ENCODE peak calls at places on chromosome 14, in four cellular contexts. K, G, V and R are unnamed samples.
A peak's percentile ranks its signal among the peaks of the same experiment; 100 is the strongest.

GRCh38 chr14:50303744-50304471 is 8.1 kb downstream of the L2HGDH start:
- DNase-seq in K (no peak), G (peak; percentile 21), V (no peak), R (no peak)

GRCh38 chr14:105532735-105533141 is 6.4 kb downstream of the TMEM121 start:
- DNase-seq in K (no peak), G (peak; percentile 26), V (peak; percentile 31), R (no peak)

GRCh38 chr14:35342160-35343010 is 50.2 kb downstream of the PSMA6 start:
- DNase-seq in K (no peak), G (peak; percentile 70), V (peak; percentile 52), R (peak; percentile 48)

GRCh38 chr14:67526676-67527459 is 6.2 kb upstream of the PLEKHH1 start:
- DNase-seq in K (no peak), G (peak; percentile 68), V (no peak), R (no peak)

GRCh38 chr14:89061696-89062095 is 237.2 kb downstream of the TTC8 start:
- DNase-seq in K (peak; percentile 57), G (no peak), V (no peak), R (no peak)

GRCh38 chr14:78974691-78975090 is 804.5 kb downstream of the NRXN3 start:
- DNase-seq in K (no peak), G (peak; percentile 89), V (no peak), R (no peak)

GRCh38 chr14:23539209-23539866 is 12.2 kb downstream of the ZFHX2 start:
- DNase-seq in K (no peak), G (peak; percentile 42), V (no peak), R (no peak)

GRCh38 chr14:56482306-56482705 is 97.3 kb upstream of the TMEM260 start:
- DNase-seq in K (no peak), G (peak; percentile 40), V (no peak), R (no peak)

GRCh38 chr14:76710093-76711010 is 50.9 kb upstream of the VASH1 start:
- DNase-seq in K (no peak), G (peak; percentile 66), V (no peak), R (no peak)

GRCh38 chr14:50232276-50232642 is 881 bp upstream of the SOS2 start:
- DNase-seq in K (no peak), G (no peak), V (no peak), R (no peak)

GRCh38 chr14:53927171-53927570 is 29.5 kb downstream of the BMP4 start:
- DNase-seq in K (no peak), G (peak; percentile 48), V (no peak), R (peak; percentile 9)

GRCh38 chr14:34548472-34548981 is 9.0 kb upstream of the EAPP start:
- DNase-seq in K (no peak), G (no peak), V (no peak), R (no peak)

GRCh38 chr14:63478437-63478852 is 64.7 kb downstream of the PPP2R5E start:
- DNase-seq in K (no peak), G (no peak), V (no peak), R (no peak)

DNA sequence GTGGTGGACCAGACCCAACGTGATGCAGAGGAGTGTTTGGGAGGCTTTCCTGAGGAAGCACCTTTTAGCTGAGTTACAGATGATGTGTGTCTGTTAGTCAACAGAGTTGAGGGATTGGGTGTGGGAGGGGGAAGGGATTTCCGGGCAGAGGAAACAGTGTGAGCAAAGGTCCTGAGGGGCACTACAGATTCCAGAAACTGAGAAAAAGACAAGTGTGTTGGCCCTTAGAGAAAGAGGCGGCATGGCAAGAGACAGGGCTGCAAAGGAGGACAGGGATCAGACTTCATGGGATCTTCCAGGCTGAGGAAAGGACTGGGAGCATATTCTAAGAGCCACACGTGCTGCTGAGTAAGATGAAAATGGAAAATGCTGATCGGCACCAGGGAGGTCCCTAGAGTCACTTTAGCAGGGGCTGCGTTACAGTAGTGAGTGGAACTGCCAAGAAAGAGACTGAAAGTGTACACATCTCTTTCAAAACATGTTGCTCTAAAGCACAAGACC is 9.4 kb upstream of the RPS6KL1 start:
- DNase-seq in K (no peak), G (peak; percentile 30), V (no peak), R (no peak)
- H3K4me3 ChIP-seq in K (no peak overlapping the region), G (no peak overlapping the region), V (no peak overlapping the region), R (no peak overlapping the region)

GRCh38 chr14:39368261-39368959 is 63.8 kb downstream of the FBXO33 start:
- DNase-seq in K (no peak), G (peak; percentile 85), V (peak; percentile 19), R (peak; percentile 39)

GRCh38 chr14:39364509-39364908 is 67.7 kb downstream of the FBXO33 start:
- DNase-seq in K (no peak), G (no peak), V (no peak), R (no peak)

GRCh38 chr14:39367387-39367751 is 64.9 kb downstream of the FBXO33 start:
- DNase-seq in K (no peak), G (no peak), V (no peak), R (no peak)

GRCh38 chr14:39365354-39365753 is 66.9 kb downstream of the FBXO33 start:
- DNase-seq in K (no peak), G (no peak), V (no peak), R (no peak)

DNA sequence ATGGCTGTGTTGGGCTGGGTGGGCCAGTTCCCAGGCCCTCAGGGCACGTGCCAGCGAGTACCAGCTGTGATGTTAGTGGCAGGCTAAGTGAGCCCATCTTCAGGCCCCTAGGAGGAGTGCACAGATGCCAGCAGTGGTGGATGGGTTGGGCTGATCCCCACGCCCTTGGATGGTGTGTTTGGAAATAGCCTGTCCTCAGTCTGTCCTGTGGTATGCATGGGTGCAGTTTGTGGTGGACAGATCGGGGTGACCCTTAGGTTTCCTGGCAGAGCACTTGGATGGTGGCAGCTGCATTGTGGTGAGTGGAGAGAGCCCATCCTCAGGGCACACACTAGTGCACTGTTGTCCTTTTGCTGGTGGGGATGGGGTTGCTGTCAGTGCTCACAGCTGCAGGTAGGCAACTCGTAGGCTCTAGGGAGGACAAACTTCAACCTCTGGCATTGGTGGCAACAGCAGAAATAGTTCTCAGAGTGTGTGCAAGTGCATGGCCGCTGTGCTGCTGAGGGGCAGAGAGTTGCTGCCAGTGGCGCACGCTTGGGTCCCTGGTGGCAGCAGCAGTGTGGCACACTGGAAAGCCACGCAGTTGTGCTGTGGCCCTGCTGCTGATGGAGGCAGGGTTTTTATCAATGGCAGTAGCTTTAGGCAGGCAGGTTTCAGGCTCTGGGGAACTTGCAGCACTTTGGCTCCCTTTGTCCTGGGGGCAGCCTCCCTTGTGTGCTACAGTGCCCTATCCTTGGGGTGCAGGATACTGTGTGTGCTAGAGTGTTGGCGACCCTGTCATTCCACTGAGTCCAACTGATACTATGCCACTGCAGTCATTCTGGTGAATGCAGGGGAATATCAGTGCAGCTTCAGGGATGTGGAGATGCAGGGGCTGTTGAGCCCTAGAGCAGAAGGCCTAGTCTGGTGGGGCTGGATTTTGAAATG is 65.5 kb downstream of the FBXO33 start:
- DNase-seq in K (no peak), G (no peak), V (no peak), R (no peak)
- H3K4me3 ChIP-seq in K (no peak overlapping the region), G (no peak overlapping the region), V (no peak overlapping the region), R (no peak overlapping the region)

DNA sequence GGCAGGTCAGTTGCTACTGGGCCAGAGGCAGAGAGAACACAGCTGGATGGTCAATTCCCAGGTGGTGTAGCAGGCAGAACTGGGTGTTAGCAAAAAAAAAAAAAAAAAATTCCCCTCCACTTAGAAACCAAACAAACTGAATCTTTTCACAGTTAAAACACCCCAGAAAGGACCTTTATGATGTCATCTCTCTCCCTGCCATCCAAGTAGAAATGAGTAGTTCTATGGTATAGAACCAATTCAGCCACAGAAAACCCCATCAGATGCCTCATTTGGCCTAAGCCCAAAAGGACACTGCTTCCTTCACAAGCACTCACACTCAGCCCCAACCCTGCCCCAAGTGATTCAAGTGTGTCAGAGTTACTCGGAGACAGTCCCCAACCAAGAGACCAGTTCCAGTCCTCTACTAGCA is 230.8 kb downstream of the DPF3 start:
- DNase-seq in K (no peak), G (peak; percentile 39), V (no peak), R (no peak)
- H3K4me3 ChIP-seq in K (no peak overlapping the region), G (no peak overlapping the region), V (no peak overlapping the region), R (no peak overlapping the region)

DNA sequence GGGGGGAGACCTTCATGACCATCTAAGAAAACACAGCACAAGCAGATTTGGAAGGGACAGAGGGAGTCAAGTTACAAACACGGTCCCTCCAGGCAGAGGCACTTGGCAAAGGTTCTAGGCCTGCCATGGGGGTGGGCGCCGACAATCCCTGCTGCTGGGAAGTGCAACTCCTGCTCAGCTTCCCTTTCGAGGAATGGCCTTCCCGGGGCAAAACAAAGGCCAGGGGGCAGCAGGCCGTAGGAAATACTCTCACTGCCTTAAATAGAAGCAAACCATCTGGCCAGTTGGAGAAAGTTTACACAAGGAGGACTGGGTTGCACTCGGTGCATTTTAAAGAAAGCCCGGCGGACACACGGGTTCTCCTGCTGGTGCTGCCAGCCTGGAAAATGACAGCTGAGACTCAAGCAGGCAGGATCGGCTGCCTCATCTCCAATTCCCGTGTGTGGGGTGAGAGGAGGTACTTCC is 65.8 kb downstream of the ITPK1 start:
- DNase-seq in K (no peak), G (no peak), V (no peak), R (no peak)
- H3K4me3 ChIP-seq in K (no peak overlapping the region), G (no peak overlapping the region), V (no peak overlapping the region), R (no peak overlapping the region)

GRCh38 chr14:106843376-106843775 is 1317.0 kb downstream of the TMEM121 start:
- DNase-seq in K (no peak), G (no peak), V (no peak), R (no peak)
- H3K4me3 ChIP-seq in K (no peak overlapping the region), G (no peak overlapping the region), V (no peak overlapping the region), R (no peak overlapping the region)

DNA sequence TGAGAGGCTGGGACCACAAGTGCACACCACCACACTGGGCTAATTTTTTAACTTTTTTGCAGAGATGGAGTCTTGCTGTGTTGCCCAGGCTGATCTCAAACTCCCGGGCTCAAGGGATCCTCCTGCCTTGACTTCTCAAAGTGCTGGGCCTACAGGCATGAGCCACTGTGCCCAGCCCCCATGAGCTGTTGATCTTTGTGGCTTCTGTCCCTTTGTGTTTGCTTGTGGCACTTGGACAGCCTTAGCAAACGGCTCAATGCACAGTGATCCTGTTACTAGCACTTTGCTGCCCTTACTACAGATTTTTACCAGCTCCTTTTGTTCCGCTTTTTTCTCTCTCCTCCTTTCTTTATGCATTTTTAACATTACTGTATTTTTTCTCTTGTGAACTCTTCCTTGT is 25.3 kb upstream of the EVL start:
- DNase-seq in K (no peak), G (no peak), V (no peak), R (no peak)
- H3K4me3 ChIP-seq in K (no peak overlapping the region), G (no peak overlapping the region), V (no peak overlapping the region), R (no peak overlapping the region)